ENCODE peak calls at places on chromosomes 11 and 22, in five cellular contexts. One of them, this sample, is unnamed.

GRCh38 chr11:121194731-121195596 is 93.9 kb downstream of the TECTA start:
- DNase-seq in HuH-7: peak
- DNase-seq in epithelial cell of esophagus: peak
- DNase-seq in EH: peak
- DNase-seq in fibroblast of villous mesenchyme: peak
- DNase-seq in this sample: peak

GRCh38 chr22:49305215-49305965 is 522.3 kb downstream of the BRD1 start:
- DNase-seq in fibroblast of villous mesenchyme: no peak
- DNase-seq in HuH-7: peak
- DNase-seq in EH: no peak
- DNase-seq in epithelial cell of esophagus: no peak
- DNase-seq in this sample: peak

GRCh38 chr22:48633996-48634836 is 1193.5 kb downstream of the BRD1 start:
- DNase-seq in epithelial cell of esophagus: no peak
- DNase-seq in EH: no peak
- DNase-seq in HuH-7: no peak
- DNase-seq in fibroblast of villous mesenchyme: no peak
- DNase-seq in this sample: no peak

GRCh38 chr11:78646564-78647185 is 72.0 kb upstream of the NARS2 start:
- DNase-seq in fibroblast of villous mesenchyme: peak
- DNase-seq in EH: peak
- DNase-seq in HuH-7: peak
- DNase-seq in epithelial cell of esophagus: peak
- DNase-seq in this sample: peak

GRCh38 chr22:19691721-19692341 is 22.5 kb upstream of the SEPTIN5 start:
- DNase-seq in epithelial cell of esophagus: peak
- DNase-seq in HuH-7: no peak
- DNase-seq in fibroblast of villous mesenchyme: peak
- DNase-seq in EH: peak
- DNase-seq in this sample: peak

GRCh38 chr11:67022961-67023956 is at the start of gene SYT12:
- DNase-seq in fibroblast of villous mesenchyme: peak
- DNase-seq in epithelial cell of esophagus: peak
- DNase-seq in HuH-7: peak
- DNase-seq in EH: no peak
- DNase-seq in this sample: no peak

GRCh38 chr11:93986716-93987115 is 34.4 kb upstream of the HEPHL1 start:
- DNase-seq in fibroblast of villous mesenchyme: peak
- DNase-seq in HuH-7: no peak
- DNase-seq in epithelial cell of esophagus: peak
- DNase-seq in EH: peak
- DNase-seq in this sample: no peak

GRCh38 chr11:66451663-66452062 is 13.0 kb upstream of the MRPL11 start:
- DNase-seq in epithelial cell of esophagus: no peak
- DNase-seq in HuH-7: no peak
- DNase-seq in EH: no peak
- DNase-seq in fibroblast of villous mesenchyme: no peak
- DNase-seq in this sample: no peak

GRCh38 chr11:70270104-70270876 is at the start of gene PPFIA1:
- DNase-seq in HuH-7: peak
- DNase-seq in fibroblast of villous mesenchyme: peak
- DNase-seq in EH: peak
- DNase-seq in epithelial cell of esophagus: peak
- DNase-seq in this sample: peak

GRCh38 chr11:100753144-100753543 is 66.1 kb downstream of the ARHGAP42 start:
- DNase-seq in HuH-7: no peak
- DNase-seq in epithelial cell of esophagus: peak
- DNase-seq in fibroblast of villous mesenchyme: no peak
- DNase-seq in EH: no peak
- DNase-seq in this sample: no peak

GRCh38 chr11:113193894-113194293 is 120.5 kb upstream of the TTC12 start:
- DNase-seq in HuH-7: no peak
- DNase-seq in EH: peak
- DNase-seq in fibroblast of villous mesenchyme: no peak
- DNase-seq in epithelial cell of esophagus: no peak
- DNase-seq in this sample: no peak

GRCh38 chr11:114821626-114822025 is 143.3 kb downstream of the NXPE2 start:
- DNase-seq in epithelial cell of esophagus: peak
- DNase-seq in EH: no peak
- DNase-seq in HuH-7: no peak
- DNase-seq in fibroblast of villous mesenchyme: no peak
- DNase-seq in this sample: no peak

GRCh38 chr11:68803766-68804165 is 38.0 kb downstream of the CPT1A start:
- DNase-seq in fibroblast of villous mesenchyme: no peak
- DNase-seq in epithelial cell of esophagus: no peak
- DNase-seq in EH: no peak
- DNase-seq in HuH-7: no peak
- DNase-seq in this sample: no peak

GRCh38 chr11:87428266-87428665 is 390.5 kb downstream of the TMEM135 start:
- DNase-seq in HuH-7: no peak
- DNase-seq in fibroblast of villous mesenchyme: no peak
- DNase-seq in EH: peak
- DNase-seq in epithelial cell of esophagus: peak
- DNase-seq in this sample: no peak

GRCh38 chr11:125618383-125618782 is 6.6 kb upstream of the CHEK1 start:
- DNase-seq in fibroblast of villous mesenchyme: no peak
- DNase-seq in EH: no peak
- DNase-seq in epithelial cell of esophagus: peak
- DNase-seq in HuH-7: no peak
- DNase-seq in this sample: no peak

GRCh38 chr11:31340903-31341572 is 28.5 kb downstream of the DCDC1 start:
- DNase-seq in fibroblast of villous mesenchyme: peak
- DNase-seq in HuH-7: peak
- DNase-seq in EH: peak
- DNase-seq in epithelial cell of esophagus: peak
- DNase-seq in this sample: peak

GRCh38 chr11:102279641-102280170 is 37.6 kb upstream of the BIRC3 start:
- DNase-seq in EH: peak
- DNase-seq in HuH-7: peak
- DNase-seq in epithelial cell of esophagus: peak
- DNase-seq in fibroblast of villous mesenchyme: peak
- DNase-seq in this sample: peak

GRCh38 chr11:71164186-71164585 is 88.2 kb downstream of the SHANK2 start:
- DNase-seq in epithelial cell of esophagus: no peak
- DNase-seq in HuH-7: no peak
- DNase-seq in fibroblast of villous mesenchyme: no peak
- DNase-seq in EH: no peak
- DNase-seq in this sample: no peak

GRCh38 chr11:93089474-93090102 is 108.2 kb downstream of the SLC36A4 start:
- DNase-seq in HuH-7: peak
- DNase-seq in fibroblast of villous mesenchyme: peak
- DNase-seq in EH: peak
- DNase-seq in epithelial cell of esophagus: peak
- DNase-seq in this sample: peak

This sample was measured in ACHN.